ENCODE peak calls at places on chromosome 9, in six cellular contexts. One of them, this sample, is unnamed.

GRCh38 chr9:131366745-131367401 is 27.0 kb upstream of the PRRC2B start:
- DNase-seq in NCI-H1105: no peak
- DNase-seq in mesendoderm: peak
- DNase-seq in nephron progenitor cell: peak
- DNase-seq in fibroblast of villous mesenchyme: peak
- DNase-seq in activated naive CD8-positive, alpha-beta T cell treated with anti-CD3 and anti-CD28 coated beads for 36 hours: no peak
- DNase-seq in this sample: no peak

GRCh38 chr9:35357116-35357515 is 132.8 kb upstream of the RUSC2 start:
- DNase-seq in NCI-H1105: no peak
- DNase-seq in nephron progenitor cell: no peak
- DNase-seq in mesendoderm: no peak
- DNase-seq in fibroblast of villous mesenchyme: no peak
- DNase-seq in activated naive CD8-positive, alpha-beta T cell treated with anti-CD3 and anti-CD28 coated beads for 36 hours: no peak
- DNase-seq in this sample: no peak

GRCh38 chr9:110189001-110189400 is 19.0 kb downstream of the C9orf152 start:
- DNase-seq in activated naive CD8-positive, alpha-beta T cell treated with anti-CD3 and anti-CD28 coated beads for 36 hours: no peak
- DNase-seq in mesendoderm: no peak
- DNase-seq in nephron progenitor cell: no peak
- DNase-seq in fibroblast of villous mesenchyme: peak
- DNase-seq in NCI-H1105: no peak
- DNase-seq in this sample: no peak

GRCh38 chr9:106960238-106960637 is 97.3 kb downstream of the ZNF462 start:
- DNase-seq in activated naive CD8-positive, alpha-beta T cell treated with anti-CD3 and anti-CD28 coated beads for 36 hours: no peak
- DNase-seq in mesendoderm: no peak
- DNase-seq in nephron progenitor cell: no peak
- DNase-seq in fibroblast of villous mesenchyme: no peak
- DNase-seq in NCI-H1105: no peak
- DNase-seq in this sample: no peak

GRCh38 chr9:81377921-81378320 is 311.4 kb downstream of the TLE1 start:
- DNase-seq in activated naive CD8-positive, alpha-beta T cell treated with anti-CD3 and anti-CD28 coated beads for 36 hours: no peak
- DNase-seq in mesendoderm: no peak
- DNase-seq in fibroblast of villous mesenchyme: no peak
- DNase-seq in NCI-H1105: no peak
- DNase-seq in nephron progenitor cell: no peak
- DNase-seq in this sample: no peak

GRCh38 chr9:33029106-33029788 is 4.2 kb downstream of the DNAJA1 start:
- DNase-seq in fibroblast of villous mesenchyme: peak
- DNase-seq in NCI-H1105: no peak
- DNase-seq in activated naive CD8-positive, alpha-beta T cell treated with anti-CD3 and anti-CD28 coated beads for 36 hours: no peak
- DNase-seq in mesendoderm: no peak
- DNase-seq in nephron progenitor cell: no peak
- DNase-seq in this sample: no peak

GRCh38 chr9:91655215-91655614 is 231.6 kb upstream of the NFIL3 start:
- DNase-seq in activated naive CD8-positive, alpha-beta T cell treated with anti-CD3 and anti-CD28 coated beads for 36 hours: no peak
- DNase-seq in fibroblast of villous mesenchyme: no peak
- DNase-seq in NCI-H1105: no peak
- DNase-seq in nephron progenitor cell: no peak
- DNase-seq in mesendoderm: no peak
- DNase-seq in this sample: no peak

GRCh38 chr9:13719981-13720380 is 440.5 kb upstream of the MPDZ start:
- DNase-seq in activated naive CD8-positive, alpha-beta T cell treated with anti-CD3 and anti-CD28 coated beads for 36 hours: no peak
- DNase-seq in fibroblast of villous mesenchyme: peak
- DNase-seq in NCI-H1105: no peak
- DNase-seq in nephron progenitor cell: no peak
- DNase-seq in mesendoderm: no peak
- DNase-seq in this sample: no peak

GRCh38 chr9:29456940-29457339 is 1883.7 kb upstream of the C9orf72 start:
- DNase-seq in mesendoderm: no peak
- DNase-seq in NCI-H1105: no peak
- DNase-seq in activated naive CD8-positive, alpha-beta T cell treated with anti-CD3 and anti-CD28 coated beads for 36 hours: no peak
- DNase-seq in nephron progenitor cell: no peak
- DNase-seq in fibroblast of villous mesenchyme: peak
- DNase-seq in this sample: no peak

GRCh38 chr9:129416831-129417604 is 203.9 kb downstream of the C9orf50 start:
- DNase-seq in nephron progenitor cell: no peak
- DNase-seq in activated naive CD8-positive, alpha-beta T cell treated with anti-CD3 and anti-CD28 coated beads for 36 hours: no peak
- DNase-seq in fibroblast of villous mesenchyme: peak
- DNase-seq in NCI-H1105: no peak
- DNase-seq in mesendoderm: no peak
- DNase-seq in this sample: no peak

GRCh38 chr9:70083429-70083828 is 39.8 kb downstream of the MAMDC2 start:
- DNase-seq in fibroblast of villous mesenchyme: peak
- DNase-seq in mesendoderm: no peak
- DNase-seq in activated naive CD8-positive, alpha-beta T cell treated with anti-CD3 and anti-CD28 coated beads for 36 hours: no peak
- DNase-seq in NCI-H1105: no peak
- DNase-seq in nephron progenitor cell: no peak
- DNase-seq in this sample: no peak

GRCh38 chr9:83199240-83199639 is 136.3 kb upstream of the RASEF start:
- DNase-seq in mesendoderm: peak
- DNase-seq in NCI-H1105: peak
- DNase-seq in nephron progenitor cell: peak
- DNase-seq in fibroblast of villous mesenchyme: peak
- DNase-seq in activated naive CD8-positive, alpha-beta T cell treated with anti-CD3 and anti-CD28 coated beads for 36 hours: no peak
- DNase-seq in this sample: no peak

GRCh38 chr9:72271617-72272478 is 93.2 kb downstream of the ZFAND5 start:
- DNase-seq in activated naive CD8-positive, alpha-beta T cell treated with anti-CD3 and anti-CD28 coated beads for 36 hours: peak
- DNase-seq in fibroblast of villous mesenchyme: peak
- DNase-seq in NCI-H1105: peak
- DNase-seq in mesendoderm: peak
- DNase-seq in nephron progenitor cell: peak
- DNase-seq in this sample: peak

GRCh38 chr9:77807846-77808749 is 160.0 kb upstream of the GNA14 start:
- DNase-seq in mesendoderm: no peak
- DNase-seq in NCI-H1105: no peak
- DNase-seq in nephron progenitor cell: no peak
- DNase-seq in fibroblast of villous mesenchyme: no peak
- DNase-seq in activated naive CD8-positive, alpha-beta T cell treated with anti-CD3 and anti-CD28 coated beads for 36 hours: no peak
- DNase-seq in this sample: no peak

GRCh38 chr9:72038408-72038807 is 22.0 kb downstream of the C9orf57 start:
- DNase-seq in mesendoderm: no peak
- DNase-seq in fibroblast of villous mesenchyme: peak
- DNase-seq in NCI-H1105: peak
- DNase-seq in nephron progenitor cell: no peak
- DNase-seq in activated naive CD8-positive, alpha-beta T cell treated with anti-CD3 and anti-CD28 coated beads for 36 hours: no peak
- DNase-seq in this sample: no peak

GRCh38 chr9:14692918-14693861 is at the start of gene ZDHHC21:
- DNase-seq in activated naive CD8-positive, alpha-beta T cell treated with anti-CD3 and anti-CD28 coated beads for 36 hours: peak
- DNase-seq in nephron progenitor cell: peak
- DNase-seq in mesendoderm: peak
- DNase-seq in fibroblast of villous mesenchyme: peak
- DNase-seq in NCI-H1105: peak
- DNase-seq in this sample: peak

GRCh38 chr9:136296434-136297015 is 7.4 kb downstream of the CCDC187 start:
- DNase-seq in mesendoderm: no peak
- DNase-seq in activated naive CD8-positive, alpha-beta T cell treated with anti-CD3 and anti-CD28 coated beads for 36 hours: no peak
- DNase-seq in NCI-H1105: no peak
- DNase-seq in fibroblast of villous mesenchyme: no peak
- DNase-seq in nephron progenitor cell: no peak
- DNase-seq in this sample: no peak

GRCh38 chr9:72983056-72983455 is 30.2 kb upstream of the ALDH1A1 start:
- DNase-seq in activated naive CD8-positive, alpha-beta T cell treated with anti-CD3 and anti-CD28 coated beads for 36 hours: no peak
- DNase-seq in fibroblast of villous mesenchyme: peak
- DNase-seq in nephron progenitor cell: no peak
- DNase-seq in NCI-H1105: no peak
- DNase-seq in mesendoderm: no peak
- DNase-seq in this sample: no peak

GRCh38 chr9:18909140-18910018 is 123.6 kb downstream of the SAXO1 start:
- DNase-seq in mesendoderm: no peak
- DNase-seq in fibroblast of villous mesenchyme: no peak
- DNase-seq in activated naive CD8-positive, alpha-beta T cell treated with anti-CD3 and anti-CD28 coated beads for 36 hours: no peak
- DNase-seq in NCI-H1105: no peak
- DNase-seq in nephron progenitor cell: no peak
- DNase-seq in this sample: no peak

GRCh38 chr9:35907732-35908483 is 1.4 kb upstream of the SPAAR start:
- DNase-seq in nephron progenitor cell: no peak
- DNase-seq in NCI-H1105: peak
- DNase-seq in fibroblast of villous mesenchyme: peak
- DNase-seq in activated naive CD8-positive, alpha-beta T cell treated with anti-CD3 and anti-CD28 coated beads for 36 hours: no peak
- DNase-seq in mesendoderm: peak
- DNase-seq in this sample: no peak

GRCh38 chr9:129402341-129402739 is 218.6 kb downstream of the C9orf50 start:
- DNase-seq in fibroblast of villous mesenchyme: peak
- DNase-seq in nephron progenitor cell: peak
- DNase-seq in activated naive CD8-positive, alpha-beta T cell treated with anti-CD3 and anti-CD28 coated beads for 36 hours: no peak
- DNase-seq in NCI-H1105: no peak
- DNase-seq in mesendoderm: peak
- DNase-seq in this sample: no peak

GRCh38 chr9:127166651-127167524 is 44.5 kb upstream of the ANGPTL2 start:
- DNase-seq in mesendoderm: no peak
- DNase-seq in fibroblast of villous mesenchyme: no peak
- DNase-seq in nephron progenitor cell: no peak
- DNase-seq in activated naive CD8-positive, alpha-beta T cell treated with anti-CD3 and anti-CD28 coated beads for 36 hours: no peak
- DNase-seq in NCI-H1105: no peak
- DNase-seq in this sample: no peak

GRCh38 chr9:14258840-14259239 is 55.1 kb downstream of the NFIB start:
- DNase-seq in mesendoderm: no peak
- DNase-seq in activated naive CD8-positive, alpha-beta T cell treated with anti-CD3 and anti-CD28 coated beads for 36 hours: no peak
- DNase-seq in nephron progenitor cell: no peak
- DNase-seq in fibroblast of villous mesenchyme: no peak
- DNase-seq in NCI-H1105: no peak
- DNase-seq in this sample: no peak

GRCh38 chr9:132768932-132769894 is 98.9 kb downstream of the GTF3C4 start:
- DNase-seq in activated naive CD8-positive, alpha-beta T cell treated with anti-CD3 and anti-CD28 coated beads for 36 hours: peak
- DNase-seq in fibroblast of villous mesenchyme: peak
- DNase-seq in nephron progenitor cell: peak
- DNase-seq in mesendoderm: peak
- DNase-seq in NCI-H1105: no peak
- DNase-seq in this sample: peak

GRCh38 chr9:89743576-89744254 is 138.9 kb downstream of the GADD45G start:
- DNase-seq in mesendoderm: peak
- DNase-seq in NCI-H1105: no peak
- DNase-seq in fibroblast of villous mesenchyme: no peak
- DNase-seq in activated naive CD8-positive, alpha-beta T cell treated with anti-CD3 and anti-CD28 coated beads for 36 hours: peak
- DNase-seq in nephron progenitor cell: no peak
- DNase-seq in this sample: peak

GRCh38 chr9:4769321-4770080 is 23.2 kb upstream of the RCL1 start:
- DNase-seq in activated naive CD8-positive, alpha-beta T cell treated with anti-CD3 and anti-CD28 coated beads for 36 hours: no peak
- DNase-seq in nephron progenitor cell: no peak
- DNase-seq in mesendoderm: no peak
- DNase-seq in NCI-H1105: no peak
- DNase-seq in fibroblast of villous mesenchyme: no peak
- DNase-seq in this sample: no peak

GRCh38 chr9:126514037-126514821 is 99.5 kb upstream of the LMX1B start:
- DNase-seq in nephron progenitor cell: peak
- DNase-seq in mesendoderm: peak
- DNase-seq in NCI-H1105: no peak
- DNase-seq in fibroblast of villous mesenchyme: peak
- DNase-seq in activated naive CD8-positive, alpha-beta T cell treated with anti-CD3 and anti-CD28 coated beads for 36 hours: peak
- DNase-seq in this sample: peak

GRCh38 chr9:36894695-36895310 is 139.3 kb downstream of the PAX5 start:
- DNase-seq in mesendoderm: no peak
- DNase-seq in activated naive CD8-positive, alpha-beta T cell treated with anti-CD3 and anti-CD28 coated beads for 36 hours: no peak
- DNase-seq in nephron progenitor cell: no peak
- DNase-seq in NCI-H1105: no peak
- DNase-seq in fibroblast of villous mesenchyme: no peak
- DNase-seq in this sample: no peak

GRCh38 chr9:124511891-124512805 is 4.9 kb upstream of the NR5A1 start:
- DNase-seq in activated naive CD8-positive, alpha-beta T cell treated with anti-CD3 and anti-CD28 coated beads for 36 hours: no peak
- DNase-seq in nephron progenitor cell: no peak
- DNase-seq in NCI-H1105: no peak
- DNase-seq in fibroblast of villous mesenchyme: peak
- DNase-seq in mesendoderm: no peak
- DNase-seq in this sample: no peak

GRCh38 chr9:104091028-104091590 is 3.0 kb upstream of the SMC2 start:
- DNase-seq in activated naive CD8-positive, alpha-beta T cell treated with anti-CD3 and anti-CD28 coated beads for 36 hours: no peak
- DNase-seq in NCI-H1105: peak
- DNase-seq in nephron progenitor cell: no peak
- DNase-seq in fibroblast of villous mesenchyme: peak
- DNase-seq in mesendoderm: no peak
- DNase-seq in this sample: no peak

GRCh38 chr9:98881836-98882568 is 61.7 kb upstream of the COL15A1 start:
- DNase-seq in mesendoderm: no peak
- DNase-seq in activated naive CD8-positive, alpha-beta T cell treated with anti-CD3 and anti-CD28 coated beads for 36 hours: no peak
- DNase-seq in NCI-H1105: no peak
- DNase-seq in nephron progenitor cell: no peak
- DNase-seq in fibroblast of villous mesenchyme: no peak
- DNase-seq in this sample: no peak

GRCh38 chr9:81557957-81558791 is 131.2 kb downstream of the TLE1 start:
- DNase-seq in NCI-H1105: no peak
- DNase-seq in nephron progenitor cell: no peak
- DNase-seq in mesendoderm: peak
- DNase-seq in fibroblast of villous mesenchyme: peak
- DNase-seq in activated naive CD8-positive, alpha-beta T cell treated with anti-CD3 and anti-CD28 coated beads for 36 hours: no peak
- DNase-seq in this sample: no peak

GRCh38 chr9:107363511-107364182 is 80.6 kb downstream of the RAD23B start:
- DNase-seq in fibroblast of villous mesenchyme: no peak
- DNase-seq in nephron progenitor cell: no peak
- DNase-seq in activated naive CD8-positive, alpha-beta T cell treated with anti-CD3 and anti-CD28 coated beads for 36 hours: no peak
- DNase-seq in mesendoderm: peak
- DNase-seq in NCI-H1105: no peak
- DNase-seq in this sample: no peak

GRCh38 chr9:124629600-124629999 is 122.4 kb upstream of the NR5A1 start:
- DNase-seq in NCI-H1105: no peak
- DNase-seq in nephron progenitor cell: no peak
- DNase-seq in mesendoderm: no peak
- DNase-seq in fibroblast of villous mesenchyme: no peak
- DNase-seq in activated naive CD8-positive, alpha-beta T cell treated with anti-CD3 and anti-CD28 coated beads for 36 hours: no peak
- DNase-seq in this sample: no peak

GRCh38 chr9:83649080-83649479 is 26.1 kb downstream of the IDNK start:
- DNase-seq in fibroblast of villous mesenchyme: peak
- DNase-seq in NCI-H1105: peak
- DNase-seq in activated naive CD8-positive, alpha-beta T cell treated with anti-CD3 and anti-CD28 coated beads for 36 hours: peak
- DNase-seq in nephron progenitor cell: peak
- DNase-seq in mesendoderm: peak
- DNase-seq in this sample: peak

GRCh38 chr9:136546697-136547481 is 1.0 kb upstream of the NOTCH1 start:
- DNase-seq in mesendoderm: peak
- DNase-seq in activated naive CD8-positive, alpha-beta T cell treated with anti-CD3 and anti-CD28 coated beads for 36 hours: peak
- DNase-seq in nephron progenitor cell: peak
- DNase-seq in NCI-H1105: peak
- DNase-seq in fibroblast of villous mesenchyme: peak
- DNase-seq in this sample: peak

GRCh38 chr9:79184821-79185220 is 386.9 kb upstream of the TLE4 start:
- DNase-seq in activated naive CD8-positive, alpha-beta T cell treated with anti-CD3 and anti-CD28 coated beads for 36 hours: no peak
- DNase-seq in NCI-H1105: no peak
- DNase-seq in fibroblast of villous mesenchyme: no peak
- DNase-seq in nephron progenitor cell: no peak
- DNase-seq in mesendoderm: no peak
- DNase-seq in this sample: no peak

GRCh38 chr9:7967851-7968250 is 168.3 kb upstream of the DMAC1 start:
- DNase-seq in activated naive CD8-positive, alpha-beta T cell treated with anti-CD3 and anti-CD28 coated beads for 36 hours: no peak
- DNase-seq in NCI-H1105: no peak
- DNase-seq in mesendoderm: peak
- DNase-seq in fibroblast of villous mesenchyme: no peak
- DNase-seq in nephron progenitor cell: no peak
- DNase-seq in this sample: no peak

GRCh38 chr9:99867536-99867935 is 38.9 kb upstream of the STX17 start:
- DNase-seq in mesendoderm: no peak
- DNase-seq in activated naive CD8-positive, alpha-beta T cell treated with anti-CD3 and anti-CD28 coated beads for 36 hours: no peak
- DNase-seq in nephron progenitor cell: no peak
- DNase-seq in NCI-H1105: no peak
- DNase-seq in fibroblast of villous mesenchyme: no peak
- DNase-seq in this sample: no peak